ENCODE peak calls at places on chromosomes 11 and 22, in seven cellular contexts. V, I, C, P, F, S and Y are unnamed samples.
A peak's percentile ranks its signal among the peaks of the same experiment; 100 is the strongest.

GRCh38 chr22:41216984-41217383 is 11.9 kb downstream of the L3MBTL2 start:
- DNase-seq in I (no peak), P (peak; percentile 32), C (no peak), F (no peak), V (no peak), S (no peak), Y (no peak)

GRCh38 chr11:46987183-46987582 is 50.6 kb downstream of the CSTPP1 start:
- DNase-seq in S (no peak), V (no peak), P (no peak), F (no peak), C (no peak), I (no peak), Y (no peak)

GRCh38 chr11:100329352-100329751 is 357.7 kb upstream of the ARHGAP42 start:
- DNase-seq in P (peak; percentile 47), V (no peak), C (no peak), F (no peak), S (no peak), I (no peak), Y (no peak)

GRCh38 chr11:13462311-13462927 is 603 bp downstream of the BTBD10 start:
- DNase-seq in V (peak; percentile 54), S (no peak), P (peak; percentile 59), I (peak; percentile 53), F (peak; percentile 70), C (peak; percentile 79), Y (no peak)

GRCh38 chr11:2101171-2101675 is 38.0 kb downstream of the IGF2 start:
- DNase-seq in F (no peak), V (no peak), P (no peak), C (no peak), S (no peak), I (no peak), Y (no peak)

GRCh38 chr11:65112551-65113360 is 1.1 kb downstream of the TM7SF2 start:
- DNase-seq in C (peak; percentile 86), V (peak; percentile 65), S (peak; percentile 73), F (peak; percentile 40), P (peak; percentile 63), I (peak; percentile 81), Y (no peak)

GRCh38 chr11:20881328-20882079 is 212.1 kb downstream of the NELL1 start:
- DNase-seq in P (peak; percentile 25), V (no peak), S (no peak), I (no peak), C (no peak), F (no peak), Y (no peak)

GRCh38 chr11:12164061-12165014 is 53.9 kb downstream of the MICAL2 start:
- DNase-seq in S (no peak), F (peak; percentile 69), V (no peak), C (peak; percentile 24), I (no peak), P (peak; percentile 25), Y (no peak)

GRCh38 chr22:19125011-19125410 is 2.8 kb upstream of the DGCR2 start:
- DNase-seq in C (no peak), F (no peak), S (no peak), I (no peak), P (no peak), V (no peak), Y (no peak)

GRCh38 chr22:49305215-49305965 is 522.3 kb downstream of the BRD1 start:
- DNase-seq in S (peak; percentile 76), P (peak; percentile 11), F (peak; percentile 42), V (peak; percentile 97), I (peak; percentile 63), C (peak; percentile 83), Y (peak; percentile 11)

GRCh38 chr11:65262775-65263174 is 1.0 kb downstream of the POLA2 start:
- DNase-seq in F (no peak), V (no peak), C (peak; percentile 35), S (no peak), P (no peak), I (no peak), Y (no peak)

GRCh38 chr11:43567396-43567975 is 113.1 kb upstream of the HSD17B12 start:
- DNase-seq in C (no peak), V (no peak), S (no peak), F (peak; percentile 45), I (no peak), P (peak; percentile 58), Y (no peak)

GRCh38 chr22:45878051-45878764 is 98.8 kb downstream of the WNT7B start:
- DNase-seq in P (no peak), F (no peak), V (no peak), C (no peak), I (no peak), S (no peak), Y (no peak)

GRCh38 chr11:115247404-115247803 is 256.8 kb downstream of the CADM1 start:
- DNase-seq in C (no peak), S (no peak), F (peak; percentile 69), I (no peak), P (no peak), V (no peak), Y (no peak)

GRCh38 chr11:100578966-100579365 is 108.1 kb upstream of the ARHGAP42 start:
- DNase-seq in P (no peak), F (no peak), I (no peak), C (no peak), S (no peak), V (no peak), Y (no peak)

GRCh38 chr22:36339171-36340065 is 48.3 kb downstream of the MYH9 start:
- DNase-seq in V (no peak), S (no peak), F (no peak), C (peak; percentile 67), I (peak; percentile 54), P (no peak), Y (no peak)

GRCh38 chr11:109075976-109076375 is 346.0 kb upstream of the C11orf87 start:
- DNase-seq in V (no peak), C (no peak), P (no peak), S (no peak), I (no peak), F (no peak), Y (no peak)

GRCh38 chr11:64845125-64845735 is 777 bp upstream of the CDC42BPG start:
- DNase-seq in V (no peak), P (no peak), I (no peak), F (no peak), S (no peak), C (no peak), Y (no peak)

GRCh38 chr11:131447268-131447667 is 76.9 kb downstream of the NTM start:
- DNase-seq in P (no peak), C (no peak), S (no peak), I (no peak), F (no peak), V (no peak), Y (no peak)

GRCh38 chr22:49324527-49325491 is 502.9 kb downstream of the BRD1 start:
- DNase-seq in C (no peak), F (no peak), V (no peak), S (no peak), P (no peak), I (no peak), Y (no peak)

GRCh38 chr22:11307996-11308395 is 4220.0 kb upstream of the OR11H1 start:
- DNase-seq in P (no peak), C (no peak), I (no peak), S (no peak), V (no peak), F (no peak), Y (no peak)

GRCh38 chr11:100003985-100004384 is 683.1 kb upstream of the ARHGAP42 start:
- DNase-seq in P (no peak), V (no peak), F (no peak), S (no peak), I (no peak), C (no peak), Y (no peak)

GRCh38 chr11:101176381-101176780 is 46.8 kb upstream of the PGR start:
- DNase-seq in S (no peak), V (no peak), P (no peak), I (no peak), F (no peak), C (no peak), Y (no peak)

GRCh38 chr11:12287374-12288211 is 89.8 kb upstream of the PARVA start:
- DNase-seq in S (no peak), V (peak; percentile 38), P (no peak), C (peak; percentile 25), I (no peak), F (peak; percentile 89), Y (no peak)

GRCh38 chr11:111446404-111447152 is 65.6 kb downstream of the BTG4 start:
- DNase-seq in S (peak; percentile 75), F (peak; percentile 83), P (peak; percentile 81), V (peak; percentile 69), C (peak; percentile 74), I (peak; percentile 83), Y (peak; percentile 83)

GRCh38 chr11:87265915-87266314 is 228.2 kb downstream of the TMEM135 start:
- DNase-seq in S (no peak), C (no peak), P (no peak), V (no peak), F (no peak), I (no peak), Y (no peak)

GRCh38 chr22:36027960-36028645 is 521 bp downstream of the RBFOX2 start:
- DNase-seq in C (no peak), I (no peak), F (no peak), V (peak; percentile 12), P (peak; percentile 66), S (peak; percentile 33), Y (peak; percentile 8)

GRCh38 chr11:96168623-96169022 is 174.4 kb downstream of the MAML2 start:
- DNase-seq in S (no peak), C (no peak), V (no peak), F (peak; percentile 42), I (no peak), P (no peak), Y (no peak)